ENCODE peak calls at places on chromosomes 12 and 14, in five cellular contexts. One of them, this sample, is unnamed.

GRCh38 chr12:90333939-90334338 is 621.0 kb downstream of the CCER1 start:
- DNase-seq in fibroblast of pulmonary artery: peak; percentile 21
- DNase-seq in Right ventricle myocardium inferior: no peak
- DNase-seq in fibroblast of the conjunctiva: no peak
- DNase-seq in NCI-H510A treated with DMSO at 0.1 percent for 48 hours: no peak
- DNase-seq in this sample: no peak

GRCh38 chr14:31457665-31458659 is 656 bp upstream of the DTD2 start:
- DNase-seq in fibroblast of pulmonary artery: no peak
- DNase-seq in Right ventricle myocardium inferior: no peak
- DNase-seq in fibroblast of the conjunctiva: no peak
- DNase-seq in NCI-H510A treated with DMSO at 0.1 percent for 48 hours: no peak
- DNase-seq in this sample: no peak

GRCh38 chr14:76112889-76113611 is 38.7 kb upstream of the GPATCH2L start:
- DNase-seq in fibroblast of pulmonary artery: no peak
- DNase-seq in Right ventricle myocardium inferior: no peak
- DNase-seq in fibroblast of the conjunctiva: no peak
- DNase-seq in NCI-H510A treated with DMSO at 0.1 percent for 48 hours: no peak
- DNase-seq in this sample: no peak

GRCh38 chr14:38309522-38310262 is 53.8 kb upstream of the CLEC14A start:
- DNase-seq in fibroblast of pulmonary artery: peak; percentile 75
- DNase-seq in Right ventricle myocardium inferior: no peak
- DNase-seq in fibroblast of the conjunctiva: no peak
- DNase-seq in NCI-H510A treated with DMSO at 0.1 percent for 48 hours: no peak
- DNase-seq in this sample: no peak

GRCh38 chr14:25050494-25051170 is 685 bp upstream of the STXBP6 start:
- DNase-seq in fibroblast of pulmonary artery: peak; percentile 75
- DNase-seq in Right ventricle myocardium inferior: no peak
- DNase-seq in fibroblast of the conjunctiva: peak; percentile 22
- DNase-seq in NCI-H510A treated with DMSO at 0.1 percent for 48 hours: peak; percentile 27
- DNase-seq in this sample: no peak

GRCh38 chr12:26032719-26033241 is 74.3 kb downstream of the RASSF8 start:
- DNase-seq in fibroblast of pulmonary artery: peak; percentile 29
- DNase-seq in Right ventricle myocardium inferior: no peak
- DNase-seq in fibroblast of the conjunctiva: no peak
- DNase-seq in NCI-H510A treated with DMSO at 0.1 percent for 48 hours: peak; percentile 15
- DNase-seq in this sample: no peak

GRCh38 chr12:82461393-82461792 is 103.1 kb downstream of the METTL25 start:
- DNase-seq in fibroblast of pulmonary artery: peak; percentile 38
- DNase-seq in Right ventricle myocardium inferior: no peak
- DNase-seq in fibroblast of the conjunctiva: no peak
- DNase-seq in NCI-H510A treated with DMSO at 0.1 percent for 48 hours: no peak
- DNase-seq in this sample: no peak

GRCh38 chr14:61749264-61749663 is 13.0 kb upstream of the SNAPC1 start:
- DNase-seq in fibroblast of pulmonary artery: no peak
- DNase-seq in Right ventricle myocardium inferior: no peak
- DNase-seq in fibroblast of the conjunctiva: no peak
- DNase-seq in NCI-H510A treated with DMSO at 0.1 percent for 48 hours: no peak
- DNase-seq in this sample: no peak

GRCh38 chr12:78245111-78245510 is 414.4 kb downstream of the NAV3 start:
- DNase-seq in fibroblast of pulmonary artery: no peak
- DNase-seq in Right ventricle myocardium inferior: no peak
- DNase-seq in fibroblast of the conjunctiva: no peak
- DNase-seq in NCI-H510A treated with DMSO at 0.1 percent for 48 hours: no peak
- DNase-seq in this sample: no peak

GRCh38 chr12:6376965-6377666 is 1.8 kb upstream of the SCNN1A start:
- DNase-seq in fibroblast of pulmonary artery: no peak
- DNase-seq in Right ventricle myocardium inferior: no peak
- DNase-seq in fibroblast of the conjunctiva: no peak
- DNase-seq in NCI-H510A treated with DMSO at 0.1 percent for 48 hours: no peak
- DNase-seq in this sample: no peak

GRCh38 chr14:41993687-41994086 is 387.0 kb downstream of the LRFN5 start:
- DNase-seq in fibroblast of pulmonary artery: no peak
- DNase-seq in Right ventricle myocardium inferior: no peak
- DNase-seq in fibroblast of the conjunctiva: no peak
- DNase-seq in NCI-H510A treated with DMSO at 0.1 percent for 48 hours: no peak
- DNase-seq in this sample: no peak

GRCh38 chr12:80353254-80353653 is 90.8 kb upstream of the PTPRQ start:
- DNase-seq in fibroblast of pulmonary artery: peak; percentile 78
- DNase-seq in Right ventricle myocardium inferior: no peak
- DNase-seq in fibroblast of the conjunctiva: no peak
- DNase-seq in NCI-H510A treated with DMSO at 0.1 percent for 48 hours: no peak
- DNase-seq in this sample: no peak

GRCh38 chr12:10339441-10339840 is 31.8 kb downstream of the KLRD1 start:
- DNase-seq in fibroblast of pulmonary artery: peak; percentile 32
- DNase-seq in Right ventricle myocardium inferior: peak; percentile 69
- DNase-seq in fibroblast of the conjunctiva: no peak
- DNase-seq in NCI-H510A treated with DMSO at 0.1 percent for 48 hours: no peak
- DNase-seq in this sample: no peak

GRCh38 chr14:76376001-76376404 is at the start of gene ESRRB:
- DNase-seq in fibroblast of pulmonary artery: peak; percentile 13
- DNase-seq in Right ventricle myocardium inferior: no peak
- DNase-seq in fibroblast of the conjunctiva: no peak
- DNase-seq in NCI-H510A treated with DMSO at 0.1 percent for 48 hours: peak; percentile 40
- DNase-seq in this sample: peak; percentile 21

GRCh38 chr12:88600272-88600671 is 20.0 kb upstream of the KITLG start:
- DNase-seq in fibroblast of pulmonary artery: peak; percentile 61
- DNase-seq in Right ventricle myocardium inferior: no peak
- DNase-seq in fibroblast of the conjunctiva: peak; percentile 43
- DNase-seq in NCI-H510A treated with DMSO at 0.1 percent for 48 hours: no peak
- DNase-seq in this sample: no peak